ENCODE peak calls at places on chromosome 1, in nine cellular contexts. Y, F, Q, J, X, L, M, D and P are unnamed samples.

GRCh38 chr1:157878059-157878458 is 36.5 kb upstream of the CD5L start:
- DNase-seq in Y (no peak), F (no peak), Q (no peak), J (peak; percentile 55), X (peak; percentile 18), L (no peak), M (no peak), D (no peak), P (no peak)

GRCh38 chr1:54362881-54363340 is 43.3 kb downstream of the SSBP3 start:
- DNase-seq in Y (no peak), F (no peak), Q (no peak), J (peak; percentile 24), X (no peak), L (no peak), M (no peak), D (no peak), P (no peak)

GRCh38 chr1:14877224-14877623 is 276.3 kb upstream of the TMEM51 start:
- DNase-seq in Y (no peak), F (no peak), Q (no peak), J (no peak), X (no peak), L (no peak), M (no peak), D (no peak), P (no peak)

GRCh38 chr1:87765686-87766085 is 437.0 kb downstream of the LMO4 start:
- DNase-seq in Y (no peak), F (peak; percentile 64), Q (no peak), J (peak; percentile 85), X (no peak), L (no peak), M (no peak), D (no peak), P (no peak)

GRCh38 chr1:226428348-226429050 is 20.6 kb upstream of the PARP1 start:
- DNase-seq in Y (no peak), F (no peak), Q (peak; percentile 50), J (no peak), X (no peak), L (no peak), M (no peak), D (no peak), P (no peak)

GRCh38 chr1:244349581-244350001 is 102.1 kb downstream of the ADSS2 start:
- DNase-seq in Y (no peak), F (no peak), Q (peak; percentile 4), J (no peak), X (no peak), L (no peak), M (no peak), D (no peak), P (no peak)

GRCh38 chr1:207077470-207078377 is 10.9 kb upstream of the C4BPB start:
- DNase-seq in Y (no peak), F (peak; percentile 23), Q (no peak), J (peak; percentile 81), X (peak; percentile 81), L (peak; percentile 69), M (no peak), D (no peak), P (no peak)

GRCh38 chr1:111565079-111565478 is 54.5 kb upstream of the RAP1A start:
- DNase-seq in Y (no peak), F (peak; percentile 61), Q (no peak), J (peak; percentile 86), X (peak; percentile 65), L (no peak), M (no peak), D (no peak), P (no peak)

GRCh38 chr1:198649598-198650338 is 10.9 kb downstream of the PTPRC start:
- DNase-seq in Y (no peak), F (no peak), Q (no peak), J (no peak), X (no peak), L (no peak), M (no peak), D (no peak), P (no peak)

GRCh38 chr1:77227383-77227782 is 8.2 kb upstream of the PIGK start:
- DNase-seq in Y (no peak), F (no peak), Q (no peak), J (no peak), X (no peak), L (no peak), M (no peak), D (no peak), P (no peak)

GRCh38 chr1:30315185-30315960 is 408.0 kb downstream of the MATN1 start:
- DNase-seq in Y (peak; percentile 15), F (no peak), Q (peak; percentile 28), J (peak; percentile 4), X (peak; percentile 9), L (peak; percentile 33), M (no peak), D (no peak), P (no peak)

GRCh38 chr1:155086182-155086741 is 7.6 kb downstream of the EFNA3 start:
- DNase-seq in Y (peak; percentile 81), F (no peak), Q (peak; percentile 79), J (peak; percentile 37), X (peak; percentile 41), L (peak; percentile 98), M (peak; percentile 74), D (peak; percentile 83), P (peak; percentile 68)

GRCh38 chr1:40679165-40679953 is 12.1 kb upstream of the NFYC start:
- DNase-seq in Y (no peak), F (no peak), Q (no peak), J (no peak), X (no peak), L (no peak), M (no peak), D (no peak), P (no peak)

GRCh38 chr1:231781887-231782286 is 155.3 kb downstream of the DISC1 start:
- DNase-seq in Y (no peak), F (no peak), Q (no peak), J (no peak), X (no peak), L (no peak), M (no peak), D (no peak), P (no peak)

GRCh38 chr1:213657040-213657439 is 330.7 kb upstream of the PROX1 start:
- DNase-seq in Y (no peak), F (no peak), Q (no peak), J (no peak), X (no peak), L (no peak), M (no peak), D (no peak), P (no peak)

GRCh38 chr1:213658508-213658907 is 329.3 kb upstream of the PROX1 start:
- DNase-seq in Y (no peak), F (no peak), Q (no peak), J (no peak), X (no peak), L (no peak), M (no peak), D (no peak), P (no peak)

GRCh38 chr1:213659580-213660547 is 327.9 kb upstream of the PROX1 start:
- DNase-seq in Y (no peak), F (no peak), Q (no peak), J (no peak), X (no peak), L (no peak), M (no peak), D (no peak), P (no peak)

GRCh38 chr1:213657879-213658278 is 329.9 kb upstream of the PROX1 start:
- DNase-seq in Y (no peak), F (no peak), Q (no peak), J (no peak), X (no peak), L (no peak), M (no peak), D (no peak), P (no peak)

GRCh38 chr1:213661346-213661745 is 326.4 kb upstream of the PROX1 start:
- DNase-seq in Y (no peak), F (no peak), Q (no peak), J (no peak), X (no peak), L (no peak), M (no peak), D (no peak), P (no peak)
- H3K4me3 ChIP-seq in Y (no peak overlapping the region), F (no peak overlapping the region), Q (no peak overlapping the region), J (no peak overlapping the region), X (no peak overlapping the region), L (no peak overlapping the region), M (no peak overlapping the region), D (no peak overlapping the region), P (no peak overlapping the region)

GRCh38 chr1:100462291-100463040 is 75.5 kb upstream of the GPR88 start:
- DNase-seq in Y (no peak), F (no peak), Q (no peak), J (no peak), X (no peak), L (no peak), M (no peak), D (no peak), P (no peak)

GRCh38 chr1:100458925-100459814 is 78.8 kb upstream of the GPR88 start:
- DNase-seq in Y (peak; percentile 80), F (peak; percentile 26), Q (no peak), J (peak; percentile 76), X (peak; percentile 80), L (no peak), M (peak; percentile 69), D (peak; percentile 82), P (no peak)

GRCh38 chr1:100459815-100460114 is 78.2 kb upstream of the GPR88 start:
- DNase-seq in Y (no peak), F (no peak), Q (no peak), J (no peak), X (no peak), L (no peak), M (no peak), D (no peak), P (no peak)

GRCh38 chr1:100461222-100461621 is 76.7 kb upstream of the GPR88 start:
- DNase-seq in Y (no peak), F (no peak), Q (no peak), J (peak; percentile 36), X (no peak), L (no peak), M (no peak), D (no peak), P (no peak)

GRCh38 chr1:100463809-100464424 is 74.0 kb upstream of the GPR88 start:
- DNase-seq in Y (no peak), F (no peak), Q (no peak), J (peak; percentile 60), X (peak; percentile 72), L (no peak), M (peak; percentile 30), D (peak; percentile 63), P (no peak)
- TF ChIP-seq CTCF in Y (peak; percentile 58), F (peak; percentile 79), Q (peak; percentile 73), J (peak; percentile 93), X (peak; percentile 95), L (peak; percentile 74), M (peak; percentile 78), D (peak; percentile 66), P (peak; percentile 75)

DNA sequence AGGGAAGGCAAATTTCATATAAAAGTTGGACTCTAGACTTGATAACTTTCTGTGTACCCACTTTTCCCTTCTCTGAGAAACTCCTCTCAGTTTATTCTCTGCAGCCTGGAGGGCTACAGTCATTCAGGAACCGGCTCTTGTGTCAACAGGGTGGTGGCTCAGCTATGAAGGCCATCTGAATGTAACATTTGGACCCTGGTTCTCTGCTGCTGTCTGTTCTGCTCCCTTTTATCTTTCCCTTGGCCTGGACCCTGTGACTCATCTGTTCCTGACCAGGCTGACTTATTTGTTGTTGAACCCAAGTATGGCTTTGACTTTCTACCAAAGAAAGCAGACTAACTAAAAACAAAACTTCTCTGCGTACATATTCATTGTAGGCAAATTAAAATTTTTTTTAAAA is 75.4 kb downstream of the CENPF start:
- DNase-seq in Y (no peak), F (no peak), Q (no peak), J (no peak), X (peak; percentile 37), L (no peak), M (no peak), D (no peak), P (no peak)
- H3K4me3 ChIP-seq in Y (no peak overlapping the region), F (no peak overlapping the region), Q (no peak overlapping the region), J (no peak overlapping the region), X (no peak overlapping the region), L (no peak overlapping the region), M (no peak overlapping the region), D (no peak overlapping the region), P (no peak overlapping the region)

GRCh38 chr1:58288624-58289142 is 257.8 kb downstream of the OMA1 start:
- DNase-seq in Y (no peak), F (no peak), Q (no peak), J (no peak), X (no peak), L (no peak), M (no peak), D (no peak), P (no peak)
- TF ChIP-seq CTCF in Y (no peak), F (no peak), Q (no peak), J (no peak), X (no peak), L (no peak), M (no peak), D (no peak), P (no peak)